ENCODE peak calls at places on chromosomes 12 and 14, in ten cellular contexts. W is EH, S is left lung, O is Calu3, N is GM12865, M is upper lobe of right lung, C is ureter, Q is bronchial epithelial cell, H is RCC 7860, R is hypothalamus. Y is an unnamed sample.

GRCh38 chr14:104973215-104974145 is 4.7 kb downstream of the AHNAK2 start:
- DNase-seq in W (peak; percentile 97), S (peak; percentile 89), O (peak; percentile 96), N (no peak), M (peak; percentile 87), C (peak; percentile 94), Q (peak; percentile 97), H (peak; percentile 88), R (no peak), Y (peak; percentile 88)

GRCh38 chr14:87745507-87746118 is 247.4 kb downstream of the GALC start:
- DNase-seq in W (peak; percentile 1), S (no peak), O (peak; percentile 44), N (peak; percentile 35), M (no peak), C (no peak), Q (peak; percentile 40), H (peak; percentile 8), R (no peak), Y (no peak)

GRCh38 chr14:21703357-21704339 is 30.0 kb upstream of the OR4E1 start:
- DNase-seq in W (no peak), S (no peak), O (no peak), N (no peak), M (no peak), C (no peak), Q (no peak), H (no peak), R (no peak), Y (no peak)

GRCh38 chr12:3542911-3543310 is 51.9 kb downstream of the PRMT8 start:
- DNase-seq in W (peak; percentile 19), S (no peak), O (no peak), N (no peak), M (no peak), C (no peak), Q (peak; percentile 5), H (no peak), R (no peak), Y (no peak)

GRCh38 chr14:101476258-101476930 is 84.9 kb upstream of the DIO3 start:
- DNase-seq in W (no peak), S (peak; percentile 64), O (peak; percentile 70), N (no peak), M (peak; percentile 77), C (peak; percentile 37), Q (no peak), H (no peak), R (no peak), Y (peak; percentile 72)

GRCh38 chr14:95156765-95157194 is 549 bp downstream of the DICER1 start:
- DNase-seq in W (peak; percentile 41), S (peak; percentile 58), O (peak; percentile 36), N (peak; percentile 57), M (peak; percentile 83), C (peak; percentile 49), Q (no peak), H (no peak), R (no peak), Y (peak; percentile 80)

GRCh38 chr12:58117667-58118066 is 176.3 kb downstream of the ATP23 start:
- DNase-seq in W (no peak), S (no peak), O (no peak), N (no peak), M (no peak), C (no peak), Q (no peak), H (no peak), R (no peak), Y (no peak)

GRCh38 chr14:38405851-38406630 is 150.1 kb upstream of the CLEC14A start:
- DNase-seq in W (peak; percentile 95), S (no peak), O (no peak), N (no peak), M (no peak), C (no peak), Q (no peak), H (no peak), R (no peak), Y (no peak)

GRCh38 chr14:76950043-76951020 is 78.2 kb downstream of the IRF2BPL start:
- DNase-seq in W (peak; percentile 56), S (no peak), O (peak; percentile 46), N (no peak), M (no peak), C (no peak), Q (no peak), H (no peak), R (no peak), Y (no peak)

GRCh38 chr14:89372156-89372555 is 44.9 kb downstream of the FOXN3 start:
- DNase-seq in W (peak; percentile 65), S (no peak), O (no peak), N (no peak), M (no peak), C (no peak), Q (no peak), H (no peak), R (no peak), Y (no peak)

GRCh38 chr12:131094831-131095805 is 141.4 kb downstream of the ADGRD1 start:
- DNase-seq in W (no peak), S (peak; percentile 19), O (no peak), N (no peak), M (peak; percentile 49), C (no peak), Q (no peak), H (no peak), R (no peak), Y (peak; percentile 50)

GRCh38 chr14:91858536-91859275 is 8.6 kb downstream of the TC2N start:
- DNase-seq in W (peak; percentile 92), S (no peak), O (peak; percentile 63), N (peak; percentile 67), M (no peak), C (peak; percentile 58), Q (peak; percentile 58), H (no peak), R (no peak), Y (no peak)

GRCh38 chr14:95524706-95525512 is 8.5 kb upstream of the SYNE3 start:
- DNase-seq in W (peak; percentile 46), S (no peak), O (no peak), N (no peak), M (no peak), C (no peak), Q (peak; percentile 80), H (no peak), R (no peak), Y (no peak)

GRCh38 chr12:44375694-44376093 is 500.4 kb downstream of the NELL2 start:
- DNase-seq in W (no peak), S (no peak), O (no peak), N (peak; percentile 11), M (no peak), C (no peak), Q (no peak), H (no peak), R (no peak), Y (no peak)

GRCh38 chr14:35534130-35534883 is at the start of gene INSM2:
- DNase-seq in W (peak; percentile 41), S (no peak), O (peak; percentile 2), N (peak; percentile 28), M (peak; percentile 66), C (no peak), Q (peak; percentile 4), H (no peak), R (no peak), Y (no peak)

GRCh38 chr12:128381537-128381936 is 114.6 kb downstream of the TMEM132C start:
- DNase-seq in W (no peak), S (no peak), O (no peak), N (no peak), M (no peak), C (no peak), Q (no peak), H (no peak), R (peak; percentile 70), Y (peak; percentile 62)

GRCh38 chr12:24297516-24297915 is 348.0 kb upstream of the SOX5 start:
- DNase-seq in W (no peak), S (no peak), O (no peak), N (no peak), M (no peak), C (no peak), Q (no peak), H (no peak), R (no peak), Y (no peak)

GRCh38 chr14:49051328-49052060 is 534.7 kb downstream of the RPS29 start:
- DNase-seq in W (no peak), S (no peak), O (no peak), N (no peak), M (no peak), C (no peak), Q (no peak), H (peak; percentile 60), R (no peak), Y (no peak)